ENCODE peak calls at places on chromosomes 2 and 18, in ten cellular contexts. W, V, F, A, M, K, H, U, S and R are unnamed samples.

GRCh38 chr2:23402205-23402740 is 17.3 kb downstream of the KLHL29 start:
- DNase-seq in W (no peak), V (no peak), F (no peak), A (no peak), M (no peak), K (no peak), H (no peak), U (no peak), S (no peak), R (no peak)

GRCh38 chr2:70440621-70441020 is 113.0 kb downstream of the TGFA start:
- DNase-seq in W (no peak), V (no peak), F (no peak), A (no peak), M (peak), K (no peak), H (no peak), U (peak), S (no peak), R (no peak)

GRCh38 chr2:186532891-186533290 is 46.8 kb downstream of the ZC3H15 start:
- DNase-seq in W (no peak), V (no peak), F (peak), A (no peak), M (no peak), K (no peak), H (no peak), U (no peak), S (no peak), R (no peak)

GRCh38 chr2:175176624-175177023 is 4.9 kb downstream of the ATP5MC3 start:
- DNase-seq in W (no peak), V (no peak), F (no peak), A (no peak), M (no peak), K (no peak), H (no peak), U (no peak), S (no peak), R (no peak)

GRCh38 chr2:172330060-172330671 is 97.2 kb upstream of the ITGA6 start:
- DNase-seq in W (no peak), V (no peak), F (no peak), A (peak), M (no peak), K (no peak), H (no peak), U (no peak), S (no peak), R (no peak)

GRCh38 chr18:8379187-8379941 is 229.9 kb upstream of the RAB12 start:
- DNase-seq in W (no peak), V (no peak), F (no peak), A (no peak), M (no peak), K (no peak), H (no peak), U (no peak), S (no peak), R (no peak)

GRCh38 chr2:69538872-69539548 is 101.8 kb upstream of the NFU1 start:
- DNase-seq in W (no peak), V (no peak), F (peak), A (no peak), M (no peak), K (no peak), H (no peak), U (no peak), S (peak), R (no peak)

GRCh38 chr2:220785181-220785580 is 786.9 kb downstream of the EPHA4 start:
- DNase-seq in W (no peak), V (no peak), F (no peak), A (no peak), M (no peak), K (no peak), H (no peak), U (no peak), S (no peak), R (no peak)

GRCh38 chr18:22020127-22020866 is 149.1 kb upstream of the GATA6 start:
- DNase-seq in W (no peak), V (no peak), F (no peak), A (no peak), M (no peak), K (no peak), H (no peak), U (no peak), S (no peak), R (no peak)

GRCh38 chr2:38109732-38110181 is 33.8 kb upstream of the CYP1B1 start:
- DNase-seq in W (no peak), V (no peak), F (peak), A (no peak), M (no peak), K (no peak), H (no peak), U (no peak), S (no peak), R (no peak)

GRCh38 chr2:20444113-20444992 is 2.5 kb upstream of the RHOB start:
- DNase-seq in W (no peak), V (peak), F (no peak), A (no peak), M (no peak), K (no peak), H (no peak), U (peak), S (no peak), R (no peak)

GRCh38 chr2:238910751-238911351 is 63.0 kb downstream of the TWIST2 start:
- DNase-seq in W (no peak), V (no peak), F (no peak), A (no peak), M (no peak), K (no peak), H (no peak), U (no peak), S (no peak), R (no peak)

GRCh38 chr2:235005603-235006259 is 53.9 kb downstream of the SH3BP4 start:
- DNase-seq in W (peak), V (peak), F (peak), A (peak), M (no peak), K (peak), H (no peak), U (peak), S (no peak), R (peak)

GRCh38 chr2:113105047-113105446 is 22.4 kb upstream of the IL1RN start:
- DNase-seq in W (no peak), V (no peak), F (peak), A (no peak), M (no peak), K (no peak), H (no peak), U (no peak), S (no peak), R (no peak)

GRCh38 chr2:120398961-120399888 is 53.3 kb downstream of the INHBB start:
- DNase-seq in W (no peak), V (no peak), F (no peak), A (no peak), M (no peak), K (no peak), H (no peak), U (no peak), S (no peak), R (no peak)

GRCh38 chr18:58856881-58857280 is 7.8 kb upstream of the ZNF532 start:
- DNase-seq in W (no peak), V (no peak), F (peak), A (no peak), M (no peak), K (no peak), H (no peak), U (no peak), S (no peak), R (no peak)

GRCh38 chr2:8796878-8797550 is 40.4 kb downstream of the KIDINS220 start:
- DNase-seq in W (no peak), V (no peak), F (no peak), A (no peak), M (no peak), K (no peak), H (no peak), U (no peak), S (no peak), R (no peak)

GRCh38 chr2:202158796-202159195 is 79.6 kb downstream of the SUMO1 start:
- DNase-seq in W (no peak), V (no peak), F (peak), A (no peak), M (no peak), K (no peak), H (no peak), U (no peak), S (peak), R (no peak)

GRCh38 chr18:9475643-9476580 is 599 bp downstream of the RALBP1 start:
- DNase-seq in W (no peak), V (no peak), F (peak), A (no peak), M (peak), K (no peak), H (no peak), U (peak), S (peak), R (no peak)

GRCh38 chr18:65943268-65943667 is 192.5 kb downstream of the CDH7 start:
- DNase-seq in W (no peak), V (no peak), F (no peak), A (no peak), M (no peak), K (no peak), H (no peak), U (no peak), S (no peak), R (no peak)

GRCh38 chr2:45003586-45004568 is 5.4 kb downstream of the SIX2 start:
- DNase-seq in W (no peak), V (no peak), F (no peak), A (no peak), M (no peak), K (no peak), H (no peak), U (no peak), S (no peak), R (no peak)

GRCh38 chr18:79459946-79460345 is 64.2 kb downstream of the NFATC1 start:
- DNase-seq in W (no peak), V (no peak), F (peak), A (no peak), M (no peak), K (no peak), H (no peak), U (no peak), S (peak), R (no peak)

GRCh38 chr18:58168221-58168620 is 124.2 kb downstream of the NEDD4L start:
- DNase-seq in W (no peak), V (no peak), F (peak), A (no peak), M (no peak), K (no peak), H (no peak), U (no peak), S (no peak), R (no peak)